ENCODE peak calls at places on chromosome 2, in five cellular contexts. C, I, W, L and B are unnamed samples.

GRCh38 chr2:168434164-168434563 is 21.9 kb upstream of the CERS6 start:
- DNase-seq in L (no peak), W (no peak), I (no peak), C (no peak), B (no peak)

GRCh38 chr2:159891917-159892691 is 94.1 kb upstream of the CD302 start:
- DNase-seq in L (no peak), C (peak), W (peak), I (no peak), B (no peak)

GRCh38 chr2:120486946-120487345 is 141.0 kb downstream of the INHBB start:
- DNase-seq in L (no peak), I (no peak), W (peak), C (peak), B (no peak)

GRCh38 chr2:86048888-86049287 is 56.8 kb downstream of the POLR1A start:
- DNase-seq in W (no peak), C (no peak), I (no peak), L (no peak), B (no peak)

GRCh38 chr2:239818531-239819011 is 206.6 kb downstream of the NDUFA10 start:
- DNase-seq in I (no peak), L (no peak), C (no peak), W (no peak), B (no peak)

GRCh38 chr2:201978988-201979387 is 54.7 kb upstream of the FZD7 start:
- DNase-seq in I (no peak), C (no peak), W (no peak), L (no peak), B (no peak)

GRCh38 chr2:135238651-135239050 is 186.6 kb downstream of the RAB3GAP1 start:
- DNase-seq in I (no peak), L (no peak), W (no peak), C (no peak), B (no peak)

GRCh38 chr2:109409347-109410020 is 204.3 kb downstream of the SEPTIN10 start:
- DNase-seq in C (no peak), I (peak), L (no peak), W (no peak), B (no peak)

GRCh38 chr2:9752441-9753275 is 90.6 kb upstream of the TAF1B start:
- DNase-seq in C (peak), L (no peak), I (no peak), W (peak), B (peak)

GRCh38 chr2:208406474-208407451 is at the start of gene PTH2R:
- DNase-seq in I (no peak), C (no peak), L (no peak), W (no peak), B (no peak)

GRCh38 chr2:233571001-233571400 is 4.4 kb upstream of the USP40 start:
- DNase-seq in C (no peak), I (no peak), W (no peak), L (no peak), B (no peak)

GRCh38 chr2:75667884-75668283 is 21.3 kb downstream of the MRPL19 start:
- DNase-seq in L (no peak), C (peak), W (no peak), I (no peak), B (no peak)

GRCh38 chr2:85761512-85761944 is 7.7 kb downstream of the ATOH8 start:
- DNase-seq in L (no peak), I (no peak), C (no peak), W (no peak), B (no peak)

GRCh38 chr2:115083216-115083615 is 640.8 kb downstream of the DPP10 start:
- DNase-seq in C (no peak), I (no peak), L (no peak), W (no peak), B (no peak)

GRCh38 chr2:181743723-181744031 is 63.4 kb upstream of the NEUROD1 start:
- DNase-seq in I (no peak), W (no peak), L (no peak), C (no peak), B (no peak)

GRCh38 chr2:208671312-208671711 is 264.7 kb downstream of the PTH2R start:
- DNase-seq in I (no peak), W (no peak), C (no peak), L (no peak), B (no peak)

GRCh38 chr2:127044977-127045654 is 61.8 kb downstream of the BIN1 start:
- DNase-seq in I (no peak), W (no peak), C (no peak), L (no peak), B (no peak)

GRCh38 chr2:226660524-226660923 is 139.1 kb downstream of the IRS1 start:
- DNase-seq in L (no peak), I (no peak), W (peak), C (peak), B (no peak)

GRCh38 chr2:232328038-232328435 is 50.5 kb upstream of the ALPP start:
- DNase-seq in L (no peak), W (no peak), I (no peak), C (no peak), B (no peak)

GRCh38 chr2:120418174-120418787 is 72.3 kb downstream of the INHBB start:
- DNase-seq in I (no peak), C (no peak), W (no peak), L (no peak), B (no peak)

GRCh38 chr2:124241-124880 is 78.1 kb upstream of the FAM110C start:
- DNase-seq in W (no peak), I (no peak), C (no peak), L (no peak), B (no peak)

GRCh38 chr2:85243101-85244072 is 84.4 kb downstream of the TGOLN2 start:
- DNase-seq in I (no peak), W (peak), C (no peak), L (no peak), B (peak)

GRCh38 chr2:233456934-233457333 is 102.6 kb downstream of the DGKD start:
- DNase-seq in I (no peak), W (no peak), L (no peak), C (no peak), B (no peak)

GRCh38 chr2:15704788-15705115 is 113.1 kb downstream of the DDX1 start:
- DNase-seq in I (no peak), W (no peak), C (no peak), L (no peak), B (no peak)